ENCODE peak calls at places on chromosome 21, in four cellular contexts. G, U, R and D are unnamed samples.
A peak's percentile ranks its signal among the peaks of the same experiment; 100 is the strongest.

GRCh38 chr21:31589820-31590219 is 69.7 kb upstream of the SOD1 start:
- DNase-seq in G (no peak), U (no peak), R (no peak), D (no peak)

GRCh38 chr21:15159382-15160020 is 94.7 kb upstream of the NRIP1 start:
- DNase-seq in G (no peak), U (no peak), R (no peak), D (no peak)

GRCh38 chr21:36980280-36981048 is 14.0 kb upstream of the HLCS start:
- DNase-seq in G (no peak), U (no peak), R (peak; percentile 32), D (no peak)

GRCh38 chr21:39109596-39110210 is 73.5 kb downstream of the PSMG1 start:
- DNase-seq in G (no peak), U (no peak), R (no peak), D (no peak)

GRCh38 chr21:38236232-38236631 is 20.6 kb upstream of the KCNJ15 start:
- DNase-seq in G (no peak), U (no peak), R (no peak), D (no peak)

GRCh38 chr21:42216726-42217572 is 2.0 kb upstream of the ABCG1 start:
- DNase-seq in G (no peak), U (no peak), R (no peak), D (no peak)

GRCh38 chr21:14383596-14384210 is 757 bp upstream of the HSPA13 start:
- DNase-seq in G (no peak), U (peak; percentile 58), R (no peak), D (no peak)

GRCh38 chr21:35138665-35139381 is 89.7 kb upstream of the RUNX1 start:
- DNase-seq in G (peak; percentile 27), U (peak; percentile 15), R (no peak), D (no peak)